ENCODE peak calls at places on chromosomes 5 and 9, in six cellular contexts. One of them, this sample, is unnamed. For H3K4me1, the result is how much of the 10 kb centered on the place peaks cover.

GRCh38 chr9:31821583-31821982 is 562.9 kb upstream of the ACO1 start:
- DNase-seq in mesenchymal stem cell: no peak
- DNase-seq in tibial nerve: no peak
- DNase-seq in lung: no peak
- DNase-seq in small intestine: no peak
- DNase-seq in fibroblast of lung: no peak
- DNase-seq in this sample: no peak

GRCh38 chr9:122209451-122209850 is 19.3 kb downstream of the LHX6 start:
- DNase-seq in mesenchymal stem cell: no peak
- DNase-seq in tibial nerve: no peak
- DNase-seq in lung: no peak
- DNase-seq in small intestine: no peak
- DNase-seq in fibroblast of lung: no peak
- DNase-seq in this sample: no peak

GRCh38 chr5:135126688-135127603 is 92.9 kb upstream of the PITX1 start:
- DNase-seq in mesenchymal stem cell: no peak
- DNase-seq in tibial nerve: no peak
- DNase-seq in lung: no peak
- DNase-seq in small intestine: peak
- DNase-seq in fibroblast of lung: no peak
- DNase-seq in this sample: no peak

GRCh38 chr5:7754997-7755596 is 95.8 kb downstream of the CFAP90 start:
- DNase-seq in mesenchymal stem cell: no peak
- DNase-seq in tibial nerve: no peak
- DNase-seq in lung: peak
- DNase-seq in small intestine: peak
- DNase-seq in fibroblast of lung: peak
- DNase-seq in this sample: no peak

GRCh38 chr5:142532416-142533176 is 153.3 kb downstream of the FGF1 start:
- DNase-seq in mesenchymal stem cell: no peak
- DNase-seq in tibial nerve: no peak
- DNase-seq in lung: no peak
- DNase-seq in small intestine: no peak
- DNase-seq in fibroblast of lung: no peak
- DNase-seq in this sample: no peak

GRCh38 chr5:31530541-31531265 is 1.2 kb downstream of the DROSHA start:
- DNase-seq in mesenchymal stem cell: no peak
- DNase-seq in tibial nerve: no peak
- DNase-seq in lung: no peak
- DNase-seq in small intestine: peak
- DNase-seq in fibroblast of lung: no peak
- DNase-seq in this sample: no peak

GRCh38 chr5:55146543-55147151 is 13.3 kb upstream of the GPX8 start:
- DNase-seq in mesenchymal stem cell: peak
- DNase-seq in tibial nerve: peak
- DNase-seq in lung: peak
- DNase-seq in small intestine: peak
- DNase-seq in fibroblast of lung: peak
- DNase-seq in this sample: peak

GRCh38 chr5:79806741-79807140 is 117.1 kb downstream of the CMYA5 start:
- DNase-seq in mesenchymal stem cell: peak
- DNase-seq in tibial nerve: no peak
- DNase-seq in lung: no peak
- DNase-seq in small intestine: no peak
- DNase-seq in fibroblast of lung: no peak
- DNase-seq in this sample: no peak

GRCh38 chr9:19127881-19128719 is 808 bp upstream of the PLIN2 start:
- DNase-seq in mesenchymal stem cell: peak
- DNase-seq in tibial nerve: peak
- DNase-seq in lung: peak
- DNase-seq in small intestine: peak
- DNase-seq in fibroblast of lung: peak
- DNase-seq in this sample: no peak

GRCh38 chr9:136824496-136825225 is 16.9 kb downstream of the RABL6 start:
- DNase-seq in mesenchymal stem cell: no peak
- DNase-seq in tibial nerve: no peak
- DNase-seq in lung: no peak
- DNase-seq in small intestine: no peak
- DNase-seq in fibroblast of lung: no peak
- DNase-seq in this sample: no peak

GRCh38 chr9:134437417-134438203 is 111.4 kb downstream of the RXRA start:
- DNase-seq in mesenchymal stem cell: no peak
- DNase-seq in tibial nerve: no peak
- DNase-seq in lung: no peak
- DNase-seq in small intestine: no peak
- DNase-seq in fibroblast of lung: no peak
- DNase-seq in this sample: no peak

GRCh38 chr9:123984802-123985201 is 26.8 kb upstream of the LHX2 start:
- DNase-seq in mesenchymal stem cell: no peak
- DNase-seq in tibial nerve: no peak
- DNase-seq in lung: no peak
- DNase-seq in small intestine: no peak
- DNase-seq in fibroblast of lung: no peak
- DNase-seq in this sample: no peak

GRCh38 chr5:52861368-52861767 is 73.7 kb downstream of the ITGA1 start:
- DNase-seq in mesenchymal stem cell: no peak
- DNase-seq in tibial nerve: no peak
- DNase-seq in lung: no peak
- DNase-seq in small intestine: no peak
- DNase-seq in fibroblast of lung: no peak
- DNase-seq in this sample: no peak

GRCh38 chr9:34501889-34502425 is 20.8 kb downstream of the ENHO start:
- DNase-seq in mesenchymal stem cell: no peak
- DNase-seq in tibial nerve: peak
- DNase-seq in lung: peak
- DNase-seq in small intestine: no peak
- DNase-seq in fibroblast of lung: peak
- DNase-seq in this sample: peak

GRCh38 chr5:32837211-32837610 is 126.1 kb downstream of the NPR3 start:
- DNase-seq in mesenchymal stem cell: no peak
- DNase-seq in tibial nerve: no peak
- DNase-seq in lung: no peak
- DNase-seq in small intestine: no peak
- DNase-seq in fibroblast of lung: no peak
- DNase-seq in this sample: no peak

GRCh38 chr9:76373173-76373771 is 21.0 kb downstream of the RFK start:
- DNase-seq in mesenchymal stem cell: peak
- DNase-seq in tibial nerve: peak
- DNase-seq in lung: no peak
- DNase-seq in small intestine: peak
- DNase-seq in fibroblast of lung: peak
- DNase-seq in this sample: peak

GRCh38 chr9:78767449-78767848 is 470.5 kb downstream of the PSAT1 start:
- DNase-seq in mesenchymal stem cell: no peak
- DNase-seq in tibial nerve: no peak
- DNase-seq in lung: no peak
- DNase-seq in small intestine: no peak
- DNase-seq in fibroblast of lung: no peak
- DNase-seq in this sample: no peak

GRCh38 chr9:125241863-125242739 is 958 bp upstream of the HSPA5 start:
- DNase-seq in mesenchymal stem cell: no peak
- DNase-seq in tibial nerve: no peak
- DNase-seq in lung: peak
- DNase-seq in small intestine: peak
- DNase-seq in fibroblast of lung: no peak
- DNase-seq in this sample: no peak

GRCh38 chr9:134032456-134033222 is 7.4 kb downstream of the BRD3OS start:
- DNase-seq in mesenchymal stem cell: no peak
- DNase-seq in tibial nerve: no peak
- DNase-seq in lung: no peak
- DNase-seq in small intestine: no peak
- DNase-seq in fibroblast of lung: no peak
- DNase-seq in this sample: no peak

GRCh38 chr9:111825468-111826145 is 30.9 kb upstream of the SHOC1 start:
- DNase-seq in mesenchymal stem cell: no peak
- DNase-seq in tibial nerve: no peak
- DNase-seq in lung: no peak
- DNase-seq in small intestine: no peak
- DNase-seq in fibroblast of lung: peak
- DNase-seq in this sample: no peak

GRCh38 chr5:128241071-128241695 is 157.6 kb downstream of the SLC12A2 start:
- DNase-seq in mesenchymal stem cell: no peak
- DNase-seq in tibial nerve: no peak
- DNase-seq in lung: no peak
- DNase-seq in small intestine: no peak
- DNase-seq in fibroblast of lung: peak
- DNase-seq in this sample: no peak

GRCh38 chr9:35598863-35599590 is 6.0 kb upstream of the TESK1 start:
- DNase-seq in mesenchymal stem cell: no peak
- DNase-seq in tibial nerve: no peak
- DNase-seq in lung: no peak
- DNase-seq in small intestine: peak
- DNase-seq in fibroblast of lung: no peak
- DNase-seq in this sample: no peak

GRCh38 chr9:108551030-108551964 is 304.5 kb downstream of the ACTL7B start:
- DNase-seq in mesenchymal stem cell: peak
- DNase-seq in tibial nerve: no peak
- DNase-seq in lung: no peak
- DNase-seq in small intestine: no peak
- DNase-seq in fibroblast of lung: peak
- DNase-seq in this sample: no peak

GRCh38 chr5:68459093-68459492 is 243.5 kb downstream of the PIK3R1 start:
- DNase-seq in mesenchymal stem cell: no peak
- DNase-seq in tibial nerve: no peak
- DNase-seq in lung: no peak
- DNase-seq in small intestine: no peak
- DNase-seq in fibroblast of lung: no peak
- DNase-seq in this sample: no peak

GRCh38 chr9:91090132-91090410 is 271.6 kb downstream of the AUH start:
- DNase-seq in mesenchymal stem cell: no peak
- DNase-seq in tibial nerve: no peak
- DNase-seq in lung: no peak
- DNase-seq in small intestine: no peak
- DNase-seq in fibroblast of lung: no peak
- DNase-seq in this sample: no peak

GRCh38 chr9:134267305-134268265 is 58.7 kb upstream of the RXRA start:
- DNase-seq in mesenchymal stem cell: no peak
- DNase-seq in tibial nerve: no peak
- DNase-seq in lung: no peak
- DNase-seq in small intestine: no peak
- DNase-seq in fibroblast of lung: no peak
- DNase-seq in this sample: no peak

DNA sequence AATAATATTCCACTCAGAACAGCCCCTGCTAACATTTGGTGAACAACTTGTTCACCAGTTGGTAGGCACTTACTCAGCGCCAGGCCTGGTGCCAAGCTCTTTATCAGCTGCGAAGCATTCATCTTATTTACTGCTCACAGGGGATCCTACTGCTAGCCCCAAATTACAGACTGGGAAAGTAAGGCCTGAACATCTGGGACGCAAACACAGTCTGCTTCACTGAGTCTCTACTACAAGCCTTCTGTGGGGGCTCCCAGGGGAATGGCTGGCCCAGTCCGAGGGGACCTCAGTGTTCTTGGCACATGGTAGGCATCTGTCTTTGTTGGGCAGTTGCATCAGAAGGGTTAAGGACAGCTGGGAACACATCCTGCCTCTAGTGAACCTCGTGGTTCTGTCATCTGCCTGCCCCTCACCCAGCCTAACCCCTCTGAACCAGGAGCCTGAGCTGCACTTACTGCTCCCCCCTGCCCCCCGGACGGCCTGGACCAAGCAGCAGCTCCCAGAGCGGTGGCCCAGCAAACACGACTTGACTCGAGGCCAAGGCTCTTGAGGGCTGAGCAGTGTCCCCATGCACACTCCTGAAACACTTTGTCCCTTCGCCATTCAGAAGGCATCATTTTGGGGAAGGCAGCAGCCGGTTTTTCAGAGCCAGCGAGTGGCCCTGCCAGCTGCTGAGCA is at the start of gene PHYHD1:
- DNase-seq in mesenchymal stem cell: peak
- DNase-seq in tibial nerve: peak
- DNase-seq in lung: peak
- DNase-seq in small intestine: no peak
- DNase-seq in fibroblast of lung: peak
- DNase-seq in this sample: peak
- H3K4me3 ChIP-seq in mesenchymal stem cell: no peak
- H3K4me3 ChIP-seq in tibial nerve: peak
- H3K4me3 ChIP-seq in lung: peak
- H3K4me3 ChIP-seq in small intestine: no peak
- H3K4me3 ChIP-seq in fibroblast of lung: no peak
- H3K4me3 ChIP-seq in this sample: peak

DNA sequence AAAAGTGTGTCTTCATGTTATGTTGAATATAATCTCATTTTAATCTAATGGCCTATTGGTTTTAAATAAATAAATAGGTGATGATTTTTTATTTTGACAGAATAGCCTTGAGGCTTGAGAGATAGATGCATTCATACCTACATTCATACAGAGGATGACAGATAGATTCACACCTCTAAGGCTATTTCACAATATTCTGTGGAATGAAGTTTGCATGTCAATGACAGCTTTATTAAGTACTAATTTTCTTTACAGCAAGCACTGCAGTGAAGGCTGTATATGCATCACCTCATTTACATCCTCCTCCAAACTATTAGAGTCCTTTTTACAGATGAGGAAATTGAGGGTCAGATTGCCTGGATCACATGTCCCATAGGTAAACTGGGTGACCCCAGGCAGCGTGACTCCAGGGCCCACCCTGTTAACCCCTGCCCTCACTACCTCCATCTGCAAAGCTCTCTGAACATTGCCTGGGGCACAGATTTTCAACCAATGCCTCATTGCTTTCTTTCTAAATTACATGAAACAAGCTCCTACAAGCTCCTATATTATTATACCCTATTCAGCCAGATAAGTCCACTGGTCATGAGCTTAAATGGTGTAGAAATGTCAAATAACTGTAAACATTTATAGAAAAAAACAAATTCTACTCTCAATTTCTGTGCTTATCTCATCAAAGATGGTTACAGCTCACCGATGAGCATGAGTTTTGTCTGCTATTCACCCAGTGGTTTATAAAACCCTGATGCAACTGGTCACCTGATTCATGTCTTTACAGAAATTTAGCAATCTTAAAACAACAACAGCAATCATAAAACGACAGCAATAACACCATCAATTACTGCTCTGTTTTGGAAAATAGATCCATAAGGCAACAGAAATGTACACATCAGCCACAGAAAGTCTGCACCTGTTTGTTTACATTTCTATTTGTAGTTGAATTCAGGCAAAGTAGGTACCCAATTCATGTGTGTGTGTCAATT is 338.0 kb downstream of the NSG2 start:
- DNase-seq in mesenchymal stem cell: peak
- DNase-seq in tibial nerve: no peak
- DNase-seq in lung: no peak
- DNase-seq in small intestine: no peak
- DNase-seq in fibroblast of lung: peak
- DNase-seq in this sample: no peak
- H3K27ac ChIP-seq in mesenchymal stem cell: no peak
- H3K27ac ChIP-seq in tibial nerve: no peak
- H3K27ac ChIP-seq in lung: no peak
- H3K27ac ChIP-seq in small intestine: no peak
- H3K27ac ChIP-seq in fibroblast of lung: no peak
- H3K27ac ChIP-seq in this sample: no peak

GRCh38 chr5:136615251-136615650 is 249.9 kb upstream of the TRPC7 start:
- DNase-seq in mesenchymal stem cell: no peak
- DNase-seq in tibial nerve: no peak
- DNase-seq in lung: no peak
- DNase-seq in small intestine: no peak
- DNase-seq in fibroblast of lung: no peak
- DNase-seq in this sample: no peak
- H3K4me1 ChIP-seq in mesenchymal stem cell: under half
- H3K4me1 ChIP-seq in tibial nerve: under half
- H3K4me1 ChIP-seq in lung: under half
- H3K4me1 ChIP-seq in small intestine: under half
- H3K4me1 ChIP-seq in fibroblast of lung: under half
- H3K4me1 ChIP-seq in this sample: under half

GRCh38 chr5:75656311-75657003 is 45.2 kb downstream of the ANKDD1B start:
- DNase-seq in mesenchymal stem cell: no peak
- DNase-seq in tibial nerve: no peak
- DNase-seq in lung: no peak
- DNase-seq in small intestine: no peak
- DNase-seq in fibroblast of lung: peak
- DNase-seq in this sample: no peak
- H3K4me3 ChIP-seq in mesenchymal stem cell: no peak
- H3K4me3 ChIP-seq in tibial nerve: peak
- H3K4me3 ChIP-seq in lung: peak
- H3K4me3 ChIP-seq in small intestine: peak
- H3K4me3 ChIP-seq in fibroblast of lung: peak
- H3K4me3 ChIP-seq in this sample: peak

This sample was measured in tibial artery.